ENCODE peak calls at places on chromosomes 12 and 14, in seven cellular contexts. One of them, this sample, is unnamed.

GRCh38 chr14:57066887-57067513 is 201.7 kb downstream of the EXOC5 start:
- DNase-seq in trophoblast cell: peak
- DNase-seq in neuronal stem cell: peak
- DNase-seq in mesendoderm: peak
- DNase-seq in IMR-90: peak
- DNase-seq in mesenchymal stem cell: peak
- DNase-seq in H9: peak
- DNase-seq in this sample: peak

GRCh38 chr14:53306926-53307325 is 153.8 kb upstream of the DDHD1 start:
- DNase-seq in neuronal stem cell: peak
- DNase-seq in IMR-90: peak
- DNase-seq in mesendoderm: no peak
- DNase-seq in trophoblast cell: no peak
- DNase-seq in H9: no peak
- DNase-seq in mesenchymal stem cell: peak
- DNase-seq in this sample: no peak

GRCh38 chr14:75361751-75362433 is 65.9 kb upstream of the JDP2 start:
- DNase-seq in mesenchymal stem cell: no peak
- DNase-seq in mesendoderm: no peak
- DNase-seq in neuronal stem cell: no peak
- DNase-seq in trophoblast cell: peak
- DNase-seq in H9: no peak
- DNase-seq in IMR-90: no peak
- DNase-seq in this sample: no peak

GRCh38 chr12:26789731-26790644 is 43.0 kb downstream of the ITPR2 start:
- DNase-seq in trophoblast cell: no peak
- DNase-seq in IMR-90: peak
- DNase-seq in neuronal stem cell: no peak
- DNase-seq in mesenchymal stem cell: peak
- DNase-seq in mesendoderm: no peak
- DNase-seq in H9: no peak
- DNase-seq in this sample: no peak

GRCh38 chr12:108004368-108004767 is 124.7 kb upstream of the WSCD2 start:
- DNase-seq in trophoblast cell: peak
- DNase-seq in H9: peak
- DNase-seq in mesendoderm: peak
- DNase-seq in mesenchymal stem cell: no peak
- DNase-seq in neuronal stem cell: peak
- DNase-seq in IMR-90: no peak
- DNase-seq in this sample: no peak

GRCh38 chr14:38994721-38995120 is 108.3 kb downstream of the SEC23A start:
- DNase-seq in mesendoderm: no peak
- DNase-seq in trophoblast cell: no peak
- DNase-seq in mesenchymal stem cell: no peak
- DNase-seq in neuronal stem cell: no peak
- DNase-seq in IMR-90: no peak
- DNase-seq in H9: no peak
- DNase-seq in this sample: no peak

GRCh38 chr12:7072024-7072423 is 11.5 kb downstream of the C1S start:
- DNase-seq in H9: no peak
- DNase-seq in mesendoderm: no peak
- DNase-seq in mesenchymal stem cell: no peak
- DNase-seq in IMR-90: no peak
- DNase-seq in trophoblast cell: no peak
- DNase-seq in neuronal stem cell: no peak
- DNase-seq in this sample: no peak

GRCh38 chr12:65824314-65824563 is at the start of gene HMGA2:
- DNase-seq in mesenchymal stem cell: no peak
- DNase-seq in trophoblast cell: peak
- DNase-seq in mesendoderm: no peak
- DNase-seq in neuronal stem cell: peak
- DNase-seq in IMR-90: peak
- DNase-seq in H9: no peak
- DNase-seq in this sample: no peak

GRCh38 chr14:52040598-52040997 is 28.3 kb downstream of the NID2 start:
- DNase-seq in neuronal stem cell: no peak
- DNase-seq in IMR-90: no peak
- DNase-seq in mesendoderm: no peak
- DNase-seq in trophoblast cell: no peak
- DNase-seq in H9: no peak
- DNase-seq in mesenchymal stem cell: no peak
- DNase-seq in this sample: no peak

GRCh38 chr12:68242777-68243176 is 10.6 kb downstream of the IL22 start:
- DNase-seq in H9: no peak
- DNase-seq in mesendoderm: no peak
- DNase-seq in IMR-90: no peak
- DNase-seq in neuronal stem cell: no peak
- DNase-seq in trophoblast cell: no peak
- DNase-seq in mesenchymal stem cell: no peak
- DNase-seq in this sample: no peak

GRCh38 chr12:87687362-87687761 is 341.8 kb downstream of the C12orf50 start:
- DNase-seq in trophoblast cell: peak
- DNase-seq in mesendoderm: peak
- DNase-seq in neuronal stem cell: no peak
- DNase-seq in mesenchymal stem cell: peak
- DNase-seq in IMR-90: peak
- DNase-seq in H9: peak
- DNase-seq in this sample: no peak

GRCh38 chr14:104355949-104356737 is 217.8 kb downstream of the KIF26A start:
- DNase-seq in mesenchymal stem cell: no peak
- DNase-seq in trophoblast cell: no peak
- DNase-seq in H9: peak
- DNase-seq in mesendoderm: no peak
- DNase-seq in neuronal stem cell: no peak
- DNase-seq in IMR-90: no peak
- DNase-seq in this sample: no peak

GRCh38 chr12:105899589-105899988 is 239.2 kb downstream of the NUAK1 start:
- DNase-seq in neuronal stem cell: no peak
- DNase-seq in H9: no peak
- DNase-seq in IMR-90: no peak
- DNase-seq in mesenchymal stem cell: no peak
- DNase-seq in trophoblast cell: peak
- DNase-seq in mesendoderm: no peak
- DNase-seq in this sample: no peak

GRCh38 chr12:117447665-117448366 is 86.4 kb upstream of the NOS1 start:
- DNase-seq in trophoblast cell: no peak
- DNase-seq in mesendoderm: no peak
- DNase-seq in IMR-90: no peak
- DNase-seq in mesenchymal stem cell: no peak
- DNase-seq in H9: no peak
- DNase-seq in neuronal stem cell: no peak
- DNase-seq in this sample: no peak

GRCh38 chr12:71440393-71441349 is 1.1 kb downstream of the LGR5 start:
- DNase-seq in IMR-90: no peak
- DNase-seq in neuronal stem cell: no peak
- DNase-seq in trophoblast cell: peak
- DNase-seq in mesenchymal stem cell: peak
- DNase-seq in mesendoderm: peak
- DNase-seq in H9: peak
- DNase-seq in this sample: no peak

DNA sequence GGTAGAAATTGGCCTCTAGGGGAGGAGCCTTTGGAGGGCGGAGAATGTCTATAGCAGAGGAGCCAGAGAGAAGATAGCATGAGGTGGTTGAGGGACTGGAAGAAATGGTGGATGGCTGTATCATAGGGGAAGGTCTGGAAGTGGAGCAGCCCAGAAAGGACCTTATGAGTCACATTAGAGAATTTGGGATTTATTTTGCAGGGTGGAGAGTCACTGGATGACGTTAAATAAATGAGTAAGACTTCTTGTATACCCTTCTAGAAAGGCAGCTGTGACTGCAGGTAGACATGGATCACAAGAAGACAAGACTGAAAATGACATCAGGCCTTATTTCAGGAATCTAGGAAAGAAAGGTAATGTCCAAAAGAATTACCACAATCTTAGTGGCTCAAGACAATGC is 208.2 kb upstream of the TMTC1 start:
- DNase-seq in IMR-90: peak
- DNase-seq in neuronal stem cell: no peak
- DNase-seq in mesendoderm: no peak
- DNase-seq in trophoblast cell: no peak
- DNase-seq in mesenchymal stem cell: no peak
- DNase-seq in H9: no peak
- DNase-seq in this sample: no peak
- H3K23ac ChIP-seq in IMR-90: no peak
- H3K23ac ChIP-seq in neuronal stem cell: no peak
- H3K23ac ChIP-seq in mesendoderm: no peak
- H3K23ac ChIP-seq in trophoblast cell: no peak
- H3K23ac ChIP-seq in mesenchymal stem cell: no peak
- H3K23ac ChIP-seq in H9: no peak
- H3K23ac ChIP-seq in this sample: no peak

GRCh38 chr12:5039815-5040214 is 3.9 kb upstream of the KCNA5 start:
- DNase-seq in IMR-90: no peak
- DNase-seq in neuronal stem cell: no peak
- DNase-seq in mesendoderm: no peak
- DNase-seq in trophoblast cell: no peak
- DNase-seq in mesenchymal stem cell: no peak
- DNase-seq in H9: no peak
- DNase-seq in this sample: no peak

GRCh38 chr12:5043589-5044419 is at the start of gene KCNA5:
- DNase-seq in mesendoderm: peak
- DNase-seq in neuronal stem cell: peak
- DNase-seq in mesenchymal stem cell: no peak
- DNase-seq in H9: peak
- DNase-seq in trophoblast cell: no peak
- DNase-seq in IMR-90: no peak
- DNase-seq in this sample: peak

GRCh38 chr12:5037795-5038357 is 5.8 kb upstream of the KCNA5 start:
- DNase-seq in mesenchymal stem cell: no peak
- DNase-seq in IMR-90: no peak
- DNase-seq in mesendoderm: no peak
- DNase-seq in trophoblast cell: no peak
- DNase-seq in neuronal stem cell: no peak
- DNase-seq in H9: no peak
- DNase-seq in this sample: no peak

GRCh38 chr12:5038781-5039311 is 4.8 kb upstream of the KCNA5 start:
- DNase-seq in mesenchymal stem cell: no peak
- DNase-seq in IMR-90: no peak
- DNase-seq in H9: no peak
- DNase-seq in mesendoderm: no peak
- DNase-seq in trophoblast cell: no peak
- DNase-seq in neuronal stem cell: no peak
- DNase-seq in this sample: no peak

DNA sequence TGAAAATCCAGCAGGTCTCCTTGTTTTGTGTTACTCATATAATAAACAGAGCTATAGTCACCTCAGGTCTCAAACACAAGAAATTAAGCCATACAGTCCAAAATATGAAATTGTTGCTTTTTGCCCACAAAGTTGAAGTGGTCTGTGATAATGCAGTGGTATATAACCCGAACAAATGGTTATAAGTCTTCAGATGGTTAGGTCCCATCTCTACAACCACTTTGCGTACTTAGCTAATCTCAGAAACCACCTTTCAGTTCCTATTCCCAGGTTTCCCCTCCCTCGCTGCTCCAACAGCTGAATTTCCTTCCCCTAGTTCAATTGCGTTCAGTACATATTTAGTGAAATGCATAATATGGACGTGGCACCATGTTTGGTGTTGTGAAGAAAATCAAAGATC is 3.3 kb upstream of the KCNA5 start:
- DNase-seq in mesendoderm: no peak
- DNase-seq in mesenchymal stem cell: no peak
- DNase-seq in trophoblast cell: no peak
- DNase-seq in neuronal stem cell: no peak
- DNase-seq in IMR-90: no peak
- DNase-seq in H9: no peak
- DNase-seq in this sample: no peak
- H3K23ac ChIP-seq in mesendoderm: no peak
- H3K23ac ChIP-seq in mesenchymal stem cell: no peak
- H3K23ac ChIP-seq in trophoblast cell: no peak
- H3K23ac ChIP-seq in neuronal stem cell: no peak
- H3K23ac ChIP-seq in IMR-90: no peak
- H3K23ac ChIP-seq in H9: no peak
- H3K23ac ChIP-seq in this sample: no peak

GRCh38 chr14:44107156-44107555 is 399.9 kb downstream of the FSCB start:
- DNase-seq in neuronal stem cell: no peak
- DNase-seq in H9: no peak
- DNase-seq in trophoblast cell: no peak
- DNase-seq in mesendoderm: no peak
- DNase-seq in mesenchymal stem cell: no peak
- DNase-seq in IMR-90: no peak
- DNase-seq in this sample: no peak

GRCh38 chr14:44113769-44114730 is 393.0 kb downstream of the FSCB start:
- DNase-seq in mesenchymal stem cell: no peak
- DNase-seq in IMR-90: no peak
- DNase-seq in mesendoderm: no peak
- DNase-seq in H9: no peak
- DNase-seq in neuronal stem cell: no peak
- DNase-seq in trophoblast cell: no peak
- DNase-seq in this sample: no peak

GRCh38 chr14:44108601-44109000 is 398.5 kb downstream of the FSCB start:
- DNase-seq in H9: no peak
- DNase-seq in IMR-90: no peak
- DNase-seq in mesenchymal stem cell: peak
- DNase-seq in neuronal stem cell: no peak
- DNase-seq in mesendoderm: no peak
- DNase-seq in trophoblast cell: peak
- DNase-seq in this sample: no peak

GRCh38 chr14:44112774-44113460 is 394.2 kb downstream of the FSCB start:
- DNase-seq in mesendoderm: no peak
- DNase-seq in H9: no peak
- DNase-seq in neuronal stem cell: no peak
- DNase-seq in trophoblast cell: no peak
- DNase-seq in IMR-90: no peak
- DNase-seq in mesenchymal stem cell: peak
- DNase-seq in this sample: no peak

GRCh38 chr14:44109041-44109440 is 398.0 kb downstream of the FSCB start:
- DNase-seq in mesenchymal stem cell: no peak
- DNase-seq in H9: no peak
- DNase-seq in neuronal stem cell: no peak
- DNase-seq in IMR-90: no peak
- DNase-seq in trophoblast cell: peak
- DNase-seq in mesendoderm: no peak
- DNase-seq in this sample: no peak
- H3K23ac ChIP-seq in mesenchymal stem cell: no peak
- H3K23ac ChIP-seq in H9: no peak
- H3K23ac ChIP-seq in neuronal stem cell: no peak
- H3K23ac ChIP-seq in IMR-90: no peak
- H3K23ac ChIP-seq in trophoblast cell: no peak
- H3K23ac ChIP-seq in mesendoderm: no peak
- H3K23ac ChIP-seq in this sample: no peak

GRCh38 chr12:608921-609320 is 54.3 kb downstream of the NINJ2 start:
- DNase-seq in mesenchymal stem cell: no peak
- DNase-seq in H9: no peak
- DNase-seq in trophoblast cell: peak
- DNase-seq in neuronal stem cell: no peak
- DNase-seq in mesendoderm: no peak
- DNase-seq in IMR-90: no peak
- DNase-seq in this sample: no peak
- H3K23ac ChIP-seq in mesenchymal stem cell: no peak
- H3K23ac ChIP-seq in H9: no peak
- H3K23ac ChIP-seq in trophoblast cell: no peak
- H3K23ac ChIP-seq in neuronal stem cell: no peak
- H3K23ac ChIP-seq in mesendoderm: no peak
- H3K23ac ChIP-seq in IMR-90: no peak
- H3K23ac ChIP-seq in this sample: no peak

DNA sequence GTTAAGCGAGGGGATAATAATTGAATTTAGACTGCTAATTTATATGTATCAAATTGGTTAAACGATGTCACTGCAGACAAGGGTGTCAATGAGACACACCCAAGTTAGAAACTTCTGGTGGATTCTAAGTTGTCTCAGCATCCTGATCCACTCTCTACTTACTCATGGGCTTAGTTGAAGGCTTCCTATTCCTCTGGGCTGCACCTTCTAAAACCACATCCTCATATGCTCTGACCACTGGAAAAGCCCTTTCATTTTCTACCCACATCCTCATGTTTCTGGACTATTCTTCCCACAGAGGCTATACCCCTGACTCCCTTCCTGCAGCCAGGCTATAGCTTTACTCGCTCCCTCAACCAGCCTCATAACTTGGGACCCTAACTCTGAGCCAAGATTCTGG is 493.8 kb downstream of the VRK1 start:
- DNase-seq in mesendoderm: no peak
- DNase-seq in H9: no peak
- DNase-seq in mesenchymal stem cell: no peak
- DNase-seq in neuronal stem cell: no peak
- DNase-seq in IMR-90: no peak
- DNase-seq in trophoblast cell: no peak
- DNase-seq in this sample: no peak
- H3K23ac ChIP-seq in mesendoderm: no peak
- H3K23ac ChIP-seq in H9: no peak
- H3K23ac ChIP-seq in mesenchymal stem cell: no peak
- H3K23ac ChIP-seq in neuronal stem cell: no peak
- H3K23ac ChIP-seq in IMR-90: no peak
- H3K23ac ChIP-seq in trophoblast cell: no peak
- H3K23ac ChIP-seq in this sample: no peak